ENCODE peak calls at places on chromosomes 5 and 9, in seven cellular contexts. R, E, O, C, U, L and Z are unnamed samples.

GRCh38 chr5:168552146-168552545 is 23.0 kb downstream of the FBLL1 start:
- DNase-seq in R (no peak), E (no peak), O (no peak), C (no peak), U (no peak), L (no peak), Z (no peak)

GRCh38 chr9:137691648-137692357 is 73.0 kb downstream of the EHMT1 start:
- DNase-seq in R (no peak), E (no peak), O (peak), C (peak), U (no peak), L (no peak), Z (no peak)

GRCh38 chr5:157180374-157181264 is at the start of gene ITK:
- DNase-seq in R (no peak), E (no peak), O (no peak), C (no peak), U (no peak), L (no peak), Z (no peak)

GRCh38 chr5:162323471-162323870 is 255.9 kb downstream of the GABRG2 start:
- DNase-seq in R (no peak), E (no peak), O (no peak), C (no peak), U (no peak), L (no peak), Z (peak)

GRCh38 chr9:98886691-98887229 is 56.9 kb upstream of the COL15A1 start:
- DNase-seq in R (no peak), E (no peak), O (no peak), C (no peak), U (no peak), L (no peak), Z (no peak)

GRCh38 chr9:134518004-134518606 is 123.5 kb upstream of the COL5A1 start:
- DNase-seq in R (peak), E (no peak), O (no peak), C (no peak), U (no peak), L (no peak), Z (peak)

GRCh38 chr5:93299596-93300308 is 281.3 kb downstream of the NR2F1-AS1 start:
- DNase-seq in R (no peak), E (no peak), O (no peak), C (no peak), U (no peak), L (peak), Z (no peak)

GRCh38 chr9:79176298-79176697 is 395.5 kb upstream of the TLE4 start:
- DNase-seq in R (no peak), E (no peak), O (no peak), C (no peak), U (no peak), L (no peak), Z (no peak)

GRCh38 chr9:115396071-115396529 is 278.1 kb upstream of the TNC start:
- DNase-seq in R (no peak), E (no peak), O (no peak), C (no peak), U (no peak), L (no peak), Z (no peak)

GRCh38 chr9:90526386-90526785 is 116.2 kb downstream of the DIRAS2 start:
- DNase-seq in R (no peak), E (no peak), O (no peak), C (no peak), U (no peak), L (no peak), Z (no peak)

GRCh38 chr5:144487207-144487606 is 316.5 kb downstream of the KCTD16 start:
- DNase-seq in R (no peak), E (no peak), O (no peak), C (no peak), U (no peak), L (peak), Z (no peak)

GRCh38 chr5:123937230-123937629 is 425.3 kb downstream of the CSNK1G3 start:
- DNase-seq in R (no peak), E (no peak), O (no peak), C (peak), U (no peak), L (peak), Z (peak)

GRCh38 chr5:26121343-26121742 is 917.0 kb downstream of the CDH9 start:
- DNase-seq in R (no peak), E (no peak), O (no peak), C (no peak), U (no peak), L (peak), Z (no peak)

GRCh38 chr5:143791848-143792701 is 19.9 kb upstream of the HMHB1 start:
- DNase-seq in R (no peak), E (no peak), O (no peak), C (no peak), U (no peak), L (peak), Z (no peak)

GRCh38 chr5:111603446-111603827 is 91.1 kb upstream of the STARD4 start:
- DNase-seq in R (no peak), E (no peak), O (no peak), C (no peak), U (no peak), L (no peak), Z (no peak)

GRCh38 chr5:151234476-151235238 is 10.8 kb upstream of the CCDC69 start:
- DNase-seq in R (peak), E (no peak), O (peak), C (peak), U (no peak), L (no peak), Z (no peak)

GRCh38 chr9:111108946-111109345 is 70.7 kb upstream of the LPAR1 start:
- DNase-seq in R (no peak), E (no peak), O (no peak), C (peak), U (no peak), L (no peak), Z (no peak)

GRCh38 chr9:122172131-122172530 is 12.4 kb downstream of the MORN5 start:
- DNase-seq in R (no peak), E (no peak), O (no peak), C (no peak), U (no peak), L (no peak), Z (no peak)

GRCh38 chr5:174071484-174071883 is 26.0 kb downstream of the NSG2 start:
- DNase-seq in R (no peak), E (no peak), O (no peak), C (no peak), U (no peak), L (no peak), Z (no peak)

GRCh38 chr5:171295299-171295698 is 13.7 kb upstream of the TLX3 start:
- DNase-seq in R (no peak), E (no peak), O (no peak), C (no peak), U (no peak), L (no peak), Z (no peak)

GRCh38 chr5:150298701-150299451 is 3.8 kb downstream of the ARSI start:
- DNase-seq in R (no peak), E (no peak), O (no peak), C (peak), U (no peak), L (peak), Z (peak)

GRCh38 chr5:81125959-81126358 is 107.2 kb upstream of the CKMT2 start:
- DNase-seq in R (no peak), E (no peak), O (peak), C (peak), U (no peak), L (no peak), Z (no peak)

GRCh38 chr9:77128125-77128789 is 49.1 kb upstream of the VPS13A start:
- DNase-seq in R (no peak), E (no peak), O (no peak), C (no peak), U (no peak), L (peak), Z (no peak)

DNA sequence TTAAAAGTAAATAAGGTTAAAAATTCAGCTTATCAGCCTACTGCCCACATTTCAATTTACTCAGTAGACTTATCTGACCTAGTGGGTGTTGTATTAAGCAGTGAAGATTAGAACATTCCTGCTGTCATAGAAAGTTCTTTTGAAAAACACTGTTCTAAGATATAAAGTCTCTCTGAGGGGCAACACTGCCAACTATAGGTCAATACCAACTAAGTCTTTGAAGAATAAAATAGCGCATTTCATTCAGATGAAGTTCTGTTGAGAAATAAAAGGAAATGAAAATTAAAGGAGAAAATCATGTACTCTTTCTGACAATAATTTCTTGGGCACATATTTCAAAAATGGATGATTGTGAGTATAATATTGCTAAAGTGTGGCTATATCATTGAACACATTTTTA is 86.8 kb downstream of the PTPRD start:
- DNase-seq in R (no peak), E (no peak), O (no peak), C (no peak), U (no peak), L (peak), Z (no peak)
- H3K4me3 ChIP-seq in R (no peak), E (no peak), O (no peak), C (no peak), U (no peak), L (no peak), Z (no peak)

GRCh38 chr9:36893911-36894310 is 140.2 kb downstream of the PAX5 start:
- DNase-seq in R (no peak), E (no peak), O (no peak), C (no peak), U (no peak), L (no peak), Z (no peak)
- TF ChIP-seq CTCF in R (no peak), E (no peak), O (no peak), C (no peak), U (no peak), L (no peak), Z (no peak)

DNA sequence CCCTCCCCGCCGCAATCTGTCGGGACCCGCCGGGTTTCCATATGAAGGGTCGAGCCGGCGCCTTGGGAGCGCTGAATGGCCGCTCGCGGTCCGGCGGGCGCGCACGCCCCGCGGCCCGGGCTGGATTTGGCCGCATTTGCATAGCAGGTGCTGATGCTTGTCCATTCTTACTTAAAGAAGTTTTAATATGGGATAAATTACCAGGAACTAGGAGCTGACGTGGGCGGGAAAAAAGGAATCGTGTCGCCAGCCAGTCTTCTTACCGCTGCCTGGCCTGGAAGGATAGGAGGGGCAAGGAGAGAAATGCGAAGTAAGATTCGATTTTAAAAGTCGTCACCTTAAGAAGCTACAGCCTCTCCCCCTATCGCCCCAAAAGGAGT is 8.9 kb upstream of the NEUROG1 start:
- DNase-seq in R (no peak), E (no peak), O (no peak), C (no peak), U (no peak), L (peak), Z (no peak)
- H3K4me3 ChIP-seq in R (peak), E (peak), O (no peak), C (no peak), U (peak), L (peak), Z (peak)

DNA sequence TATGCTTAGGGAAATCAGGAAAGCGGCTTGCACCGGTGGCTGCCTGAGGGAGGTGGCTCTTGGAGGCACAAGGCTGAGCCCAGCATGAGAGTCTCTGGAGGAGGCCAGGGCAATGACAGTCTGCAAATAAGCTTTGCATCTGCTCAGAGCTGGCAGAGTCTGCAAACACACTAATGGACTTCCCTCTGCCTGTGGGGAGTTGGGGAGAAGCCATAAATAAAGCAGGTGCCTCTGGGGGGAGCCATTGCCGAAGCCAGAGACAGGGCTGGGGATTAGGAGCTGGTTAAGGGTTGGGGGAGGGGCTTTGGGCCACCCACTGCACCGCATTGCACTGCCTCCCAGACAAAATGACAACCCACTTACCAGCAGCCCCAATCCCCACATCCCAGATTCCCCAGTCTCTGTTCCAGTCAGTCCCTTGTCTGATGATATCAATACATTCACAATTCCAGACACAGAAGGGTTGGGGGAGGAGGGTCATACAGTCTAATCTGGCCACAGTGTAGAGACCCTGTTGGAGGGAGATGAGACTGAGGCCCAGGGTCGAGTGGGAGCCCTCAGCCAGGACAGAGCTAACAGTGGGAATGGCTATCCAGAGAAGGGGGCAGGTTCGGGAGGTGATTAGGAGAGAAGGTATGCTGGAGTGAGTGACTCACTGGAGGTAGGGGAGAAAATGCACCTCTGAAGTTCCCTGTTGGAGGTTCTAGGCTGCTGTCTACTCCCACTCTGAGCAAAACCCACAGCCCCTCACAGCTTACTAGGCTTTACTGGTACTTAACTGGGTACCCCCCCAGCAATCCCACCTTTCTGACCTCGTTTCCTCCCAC is 53.7 kb downstream of the PAX5 start:
- DNase-seq in R (no peak), E (no peak), O (no peak), C (no peak), U (no peak), L (peak), Z (no peak)
- TF ChIP-seq CTCF in R (no peak), E (no peak), O (no peak), C (no peak), U (no peak), L (peak), Z (no peak)

DNA sequence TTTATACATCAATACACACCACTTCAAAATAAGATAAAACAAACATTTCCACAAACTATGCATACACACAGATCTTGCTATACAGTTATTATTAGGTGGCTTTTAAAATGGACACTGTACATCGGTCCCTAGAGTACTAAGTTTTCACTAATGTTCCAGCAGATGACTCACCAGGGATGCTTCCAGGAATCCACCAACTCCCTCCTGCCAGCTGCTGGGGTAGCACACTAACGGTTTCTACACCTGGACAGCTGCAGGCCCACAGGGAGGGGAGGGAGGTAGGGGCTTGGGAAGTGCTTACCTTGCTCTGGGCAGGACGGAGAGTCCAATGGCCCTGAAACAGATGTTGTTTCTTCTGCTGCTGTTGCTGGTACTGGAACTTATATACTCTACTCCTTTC is at the start of gene IL12B:
- DNase-seq in R (no peak), E (no peak), O (no peak), C (no peak), U (no peak), L (no peak), Z (no peak)
- H3K4me3 ChIP-seq in R (peak), E (peak), O (no peak), C (no peak), U (peak), L (peak), Z (no peak)

GRCh38 chr5:96745025-96745424 is 62.7 kb downstream of the ERAP1 start:
- DNase-seq in R (no peak), E (no peak), O (no peak), C (no peak), U (no peak), L (no peak), Z (no peak)

GRCh38 chr5:96742519-96742918 is 65.2 kb downstream of the ERAP1 start:
- DNase-seq in R (no peak), E (no peak), O (no peak), C (no peak), U (no peak), L (no peak), Z (no peak)

GRCh38 chr5:96743065-96743768 is 64.5 kb downstream of the ERAP1 start:
- DNase-seq in R (no peak), E (no peak), O (no peak), C (no peak), U (no peak), L (no peak), Z (no peak)

GRCh38 chr5:96745844-96746531 is 61.8 kb downstream of the ERAP1 start:
- DNase-seq in R (no peak), E (no peak), O (no peak), C (no peak), U (no peak), L (no peak), Z (no peak)

GRCh38 chr5:96743805-96744559 is 63.8 kb downstream of the ERAP1 start:
- DNase-seq in R (no peak), E (no peak), O (no peak), C (no peak), U (no peak), L (no peak), Z (no peak)
- TF ChIP-seq CTCF in R (no peak), E (no peak), O (no peak), C (no peak), U (no peak), L (no peak), Z (no peak)

DNA sequence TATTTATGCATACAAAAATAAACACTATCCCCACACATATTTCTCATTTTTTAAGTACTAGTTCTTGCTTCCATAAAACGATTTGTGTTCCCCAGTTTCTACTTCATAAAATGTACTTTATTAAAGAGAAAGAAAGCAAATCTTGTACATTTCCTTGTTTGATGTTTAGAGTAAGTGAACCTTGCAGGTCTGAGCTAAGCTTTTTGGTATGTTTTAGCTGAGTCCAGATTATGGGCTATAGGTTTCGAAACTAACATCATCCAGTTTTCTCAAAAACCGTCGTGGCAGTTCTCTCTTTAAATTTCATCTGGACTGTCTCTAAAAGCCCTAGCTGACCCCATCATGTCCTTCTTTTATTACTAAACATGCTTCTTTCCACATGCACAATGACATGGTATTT is 165.2 kb upstream of the MPDZ start:
- DNase-seq in R (no peak), E (no peak), O (no peak), C (no peak), U (no peak), L (no peak), Z (no peak)
- H3K4me3 ChIP-seq in R (no peak), E (no peak), O (no peak), C (no peak), U (no peak), L (no peak), Z (no peak)

GRCh38 chr5:126460977-126461376 is 37.8 kb downstream of the GRAMD2B start:
- DNase-seq in R (no peak), E (no peak), O (no peak), C (no peak), U (no peak), L (no peak), Z (no peak)
- TF ChIP-seq CTCF in R (no peak), E (no peak), O (no peak), C (no peak), U (no peak), L (no peak), Z (no peak)

GRCh38 chr5:107670028-107670926 is 460 bp downstream of the EFNA5 start:
- DNase-seq in R (peak), E (peak), O (peak), C (peak), U (no peak), L (peak), Z (peak)
- H3K4me3 ChIP-seq in R (peak), E (peak), O (peak), C (no peak), U (peak), L (peak), Z (peak)